ENCODE peak calls at places on chromosomes 3 and 15, in nine cellular contexts. A is amniotic stem cell; C is endothelial cell; M is tibial artery; I is H9; H is esophagus squamous epithelium; S is GM20000; V is stimulated activated CD4-positive, alpha-beta T cell treated with anti-CD3 and anti-CD28 coated beads, Interleukin-1b, Interleukin-23, amount 100 ng/mL, for 1 hour; X is anterior cingulate cortex. Z is an unnamed sample.

GRCh38 chr3:30073622-30074021 is 532.8 kb upstream of the TGFBR2 start:
- DNase-seq in A (no peak), C (no peak), M (no peak), I (no peak), H (no peak), S (no peak), V (no peak), X (no peak), Z (no peak)

GRCh38 chr3:32620911-32621310 is 50.3 kb upstream of the DYNC1LI1 start:
- DNase-seq in A (no peak), C (no peak), M (no peak), I (no peak), H (no peak), S (no peak), V (no peak), X (no peak), Z (no peak)

GRCh38 chr3:165389064-165389463 is 192.9 kb upstream of the SLITRK3 start:
- DNase-seq in A (no peak), C (no peak), M (no peak), I (no peak), H (no peak), S (no peak), V (no peak), X (no peak), Z (no peak)

GRCh38 chr3:70816346-70816745 is 503.9 kb upstream of the MDFIC2 start:
- DNase-seq in A (no peak), C (no peak), M (no peak), I (no peak), H (no peak), S (no peak), V (no peak), X (no peak), Z (no peak)

GRCh38 chr15:80242132-80242769 is 9.8 kb downstream of the CTXND1 start:
- DNase-seq in A (no peak), C (peak; percentile 56), M (no peak), I (peak; percentile 84), H (no peak), S (peak; percentile 58), V (no peak), X (no peak), Z (no peak)

GRCh38 chr15:66692808-66693596 is 9.0 kb upstream of the SMAD6 start:
- DNase-seq in A (no peak), C (no peak), M (no peak), I (no peak), H (no peak), S (peak; percentile 48), V (no peak), X (no peak), Z (no peak)

GRCh38 chr3:120685411-120685810 is 3.4 kb upstream of the HGD start:
- DNase-seq in A (no peak), C (no peak), M (no peak), I (no peak), H (no peak), S (no peak), V (no peak), X (no peak), Z (no peak)

GRCh38 chr3:42226470-42227425 is 39.2 kb downstream of the CCK start:
- DNase-seq in A (no peak), C (no peak), M (no peak), I (no peak), H (no peak), S (no peak), V (no peak), X (no peak), Z (no peak)

GRCh38 chr3:40615110-40615915 is 90.6 kb downstream of the ZNF621 start:
- DNase-seq in A (no peak), C (peak; percentile 13), M (no peak), I (peak; percentile 76), H (no peak), S (no peak), V (no peak), X (no peak), Z (no peak)

GRCh38 chr3:196524527-196524926 is 9.4 kb upstream of the SMCO1 start:
- DNase-seq in A (no peak), C (no peak), M (no peak), I (no peak), H (no peak), S (no peak), V (no peak), X (no peak), Z (no peak)

GRCh38 chr15:79401301-79401700 is 30.8 kb upstream of the MINAR1 start:
- DNase-seq in A (no peak), C (no peak), M (no peak), I (no peak), H (no peak), S (no peak), V (no peak), X (no peak), Z (no peak)

GRCh38 chr15:69609776-69610175 is 157.2 kb downstream of the RPLP1 start:
- DNase-seq in A (no peak), C (no peak), M (no peak), I (no peak), H (no peak), S (no peak), V (no peak), X (no peak), Z (no peak)